ENCODE peak calls at places on chromosomes 3 and 15, in seven cellular contexts. G is fibroblast of lung, E is gastrocnemius medialis, V is heart right ventricle, I is foreskin fibroblast, H is GM10248, R is lower lobe of right lung. B is an unnamed sample.

GRCh38 chr3:73656241-73656890 is 31.6 kb upstream of the PDZRN3 start:
- DNase-seq in G (peak; percentile 11), R (no peak), I (peak; percentile 45), V (no peak), E (no peak), H (no peak), B (no peak)

GRCh38 chr3:141066593-141066860 is 15.4 kb downstream of the SPSB4 start:
- DNase-seq in E (no peak), V (no peak), H (no peak), G (no peak), R (no peak), I (no peak), B (no peak)

GRCh38 chr3:171757377-171758034 is 52.8 kb downstream of the PLD1 start:
- DNase-seq in I (no peak), V (no peak), R (no peak), E (no peak), H (no peak), G (no peak), B (no peak)

GRCh38 chr3:112304611-112305010 is 10.6 kb upstream of the SLC9C1 start:
- DNase-seq in I (peak; percentile 40), G (no peak), R (no peak), H (no peak), E (no peak), V (no peak), B (no peak)

GRCh38 chr3:64460877-64461276 is 226.9 kb downstream of the ADAMTS9 start:
- DNase-seq in R (no peak), E (no peak), I (peak; percentile 71), H (no peak), G (peak; percentile 86), V (no peak), B (no peak)

GRCh38 chr15:69926011-69926410 is 171.7 kb downstream of the TLE3 start:
- DNase-seq in R (no peak), G (no peak), V (no peak), E (no peak), I (no peak), H (no peak), B (no peak)

GRCh38 chr3:113628788-113629187 is 67.7 kb downstream of the USF3 start:
- DNase-seq in I (no peak), G (no peak), H (no peak), V (no peak), R (no peak), E (no peak), B (no peak)

GRCh38 chr3:23653647-23654525 is 151.9 kb upstream of the UBE2E1 start:
- DNase-seq in V (no peak), G (no peak), E (no peak), H (peak; percentile 69), I (no peak), R (no peak), B (peak; percentile 66)

GRCh38 chr3:31810991-31811433 is 170.1 kb downstream of the OSBPL10 start:
- DNase-seq in V (no peak), E (no peak), H (no peak), G (no peak), I (no peak), R (no peak), B (no peak)
- TF ChIP-seq CTCF in V (no peak), E (no peak), H (no peak), G (no peak), I (no peak), R (no peak), B (no peak)

GRCh38 chr3:409011-409410 is 212.4 kb downstream of the CHL1 start:
- DNase-seq in H (no peak), E (no peak), I (no peak), R (no peak), V (no peak), G (no peak), B (no peak)

GRCh38 chr3:411183-411681 is 214.7 kb downstream of the CHL1 start:
- DNase-seq in R (no peak), H (no peak), I (no peak), V (no peak), E (no peak), G (no peak), B (no peak)

GRCh38 chr3:414063-414462 is 217.5 kb downstream of the CHL1 start:
- DNase-seq in V (no peak), H (peak; percentile 4), I (no peak), E (no peak), R (no peak), G (peak; percentile 27), B (peak; percentile 13)
- TF ChIP-seq CTCF in V (no peak), H (peak; percentile 32), I (no peak), E (no peak), R (peak; percentile 23), G (no peak), B (no peak)

GRCh38 chr3:185968168-185968567 is 30.4 kb upstream of the TRA2B start:
- DNase-seq in I (no peak), R (no peak), H (no peak), G (no peak), V (no peak), E (no peak), B (no peak)
- TF ChIP-seq CTCF in I (no peak), R (no peak), H (no peak), G (no peak), V (no peak), E (no peak), B (no peak)

GRCh38 chr3:26622634-26623408 is at the start of gene LRRC3B:
- DNase-seq in I (no peak), H (no peak), R (peak; percentile 44), E (no peak), G (no peak), V (no peak), B (no peak)
- TF ChIP-seq CTCF in I (no peak), H (no peak), R (no peak), E (no peak), G (no peak), V (no peak), B (no peak)

GRCh38 chr3:58332575-58333179 is at the start of gene PXK:
- DNase-seq in H (peak; percentile 84), R (peak; percentile 88), E (peak; percentile 55), I (peak; percentile 95), V (peak; percentile 85), G (peak; percentile 74), B (peak; percentile 92)
- TF ChIP-seq CTCF in H (peak; percentile 41), R (no peak), E (peak; percentile 25), I (no peak), V (no peak), G (no peak), B (peak; percentile 26)

DNA sequence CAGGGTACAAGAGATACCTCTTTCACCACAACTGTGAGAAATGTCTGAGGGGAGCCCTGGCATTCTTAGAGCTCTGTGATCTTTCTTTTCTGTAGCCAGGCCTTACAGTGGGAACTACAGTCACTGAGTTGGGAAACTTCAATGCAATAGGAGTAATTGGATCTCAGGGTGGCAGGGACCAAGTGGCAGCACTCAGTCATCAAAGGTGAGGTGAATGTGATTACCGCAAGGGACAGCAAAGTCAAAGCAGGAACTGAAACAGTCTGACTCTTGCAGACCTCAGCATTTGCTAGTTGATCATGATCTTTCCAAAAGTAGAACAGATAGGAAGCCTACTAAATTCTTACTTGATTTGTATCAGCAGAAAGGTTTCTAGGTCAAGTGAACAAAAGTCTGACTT is 7.3 kb upstream of the MCF2L2 start:
- DNase-seq in G (no peak), V (no peak), R (no peak), I (no peak), E (no peak), H (peak; percentile 59), B (peak; percentile 70)
- TF ChIP-seq CTCF in G (no peak), V (no peak), R (no peak), I (no peak), E (no peak), H (no peak), B (no peak)

DNA sequence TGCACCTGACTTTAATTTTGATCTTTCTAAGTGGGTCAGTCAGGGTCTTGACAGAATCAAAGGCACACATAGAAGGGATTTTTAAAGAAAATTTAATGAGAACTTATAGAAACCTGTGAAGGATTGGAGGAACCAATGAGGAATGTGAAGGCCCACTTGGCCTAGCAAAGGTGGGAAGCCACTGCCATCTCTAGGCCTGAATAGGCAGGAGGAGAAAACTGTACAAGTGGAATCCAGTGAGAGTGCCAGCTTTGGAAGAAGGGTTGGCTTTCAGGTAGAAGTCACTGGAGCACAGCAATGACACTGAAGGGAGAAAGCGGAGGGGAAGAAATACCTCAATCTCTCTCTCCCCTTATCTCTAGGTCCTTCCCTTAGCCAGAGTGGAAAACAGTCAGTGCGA is 380.7 kb upstream of the KCNMB2 start:
- DNase-seq in V (no peak), R (no peak), H (no peak), I (no peak), E (no peak), G (no peak), B (no peak)
- TF ChIP-seq CTCF in V (no peak), R (no peak), H (no peak), I (no peak), E (no peak), G (no peak), B (no peak)

DNA sequence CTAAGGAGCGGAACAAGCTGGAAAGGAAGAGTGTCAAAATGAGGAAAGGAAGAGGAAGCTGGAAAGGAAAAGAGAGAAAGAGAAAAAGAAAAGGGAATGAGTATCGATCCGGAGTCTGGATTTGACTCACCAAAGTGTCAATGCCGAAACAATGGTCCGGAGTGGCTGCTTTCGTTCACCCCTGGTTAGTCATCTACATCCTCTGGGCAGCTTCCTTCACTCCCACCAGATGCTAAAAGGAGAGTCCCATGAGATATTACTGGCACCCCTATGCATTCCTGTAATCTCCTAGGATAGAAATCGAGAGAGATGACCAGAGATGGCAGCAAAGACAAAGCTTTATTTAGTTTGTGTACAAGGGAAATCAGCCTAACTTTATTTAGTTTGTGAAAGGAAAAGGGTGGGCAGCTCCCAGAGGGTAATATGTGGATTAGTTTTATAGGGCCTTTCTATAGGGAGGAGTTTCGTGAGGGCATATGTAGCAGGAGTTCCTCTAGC is 622.2 kb downstream of the ZPLD1 start:
- DNase-seq in H (no peak), V (no peak), E (no peak), I (no peak), R (no peak), G (no peak), B (no peak)
- TF ChIP-seq CTCF in H (no peak), V (no peak), E (no peak), I (no peak), R (no peak), G (no peak), B (no peak)

DNA sequence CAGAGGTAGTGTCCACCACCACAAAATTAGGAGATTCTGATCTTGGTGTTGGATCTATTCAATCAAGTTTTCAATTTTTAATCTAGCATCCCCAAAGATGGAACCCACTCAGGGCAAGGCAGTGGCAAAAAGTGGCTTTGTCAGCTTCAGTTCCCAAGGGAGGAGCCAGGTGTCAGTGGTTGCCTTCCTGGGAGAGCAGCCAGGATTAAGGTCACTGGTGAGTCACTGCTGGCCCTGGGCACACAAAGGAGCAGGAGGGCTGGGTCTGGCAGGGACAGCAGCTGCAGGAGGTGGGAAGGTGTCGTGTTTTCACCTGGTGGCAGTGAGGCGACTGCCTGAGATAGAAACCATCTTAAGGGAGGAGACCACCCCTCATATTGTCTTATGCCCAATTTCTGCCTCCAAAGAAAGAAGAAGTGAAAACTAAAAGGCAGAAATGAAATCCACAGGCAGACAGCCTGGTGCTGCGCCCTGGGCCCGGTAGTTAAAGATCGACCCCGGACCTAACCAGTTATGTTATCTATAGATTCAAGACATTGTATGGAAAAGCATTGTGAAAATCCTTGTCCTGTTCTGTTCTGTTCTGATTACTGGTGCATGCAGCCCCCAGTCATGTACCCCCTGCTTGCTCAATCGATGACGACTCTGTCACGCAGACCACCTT is 5.9 kb upstream of the KLHL25 start:
- DNase-seq in G (peak; percentile 47), R (peak; percentile 68), H (no peak), E (peak; percentile 89), I (peak; percentile 75), V (peak; percentile 47), B (no peak)
- TF ChIP-seq CTCF in G (no peak), R (no peak), H (no peak), E (peak; percentile 56), I (no peak), V (no peak), B (no peak)

B was measured in GM20000.